ENCODE peak calls at places on chromosome 4, in four cellular contexts. One of them, this sample, is unnamed.

GRCh38 chr4:52657630-52658501 is 1.2 kb downstream of the USP46 start:
- DNase-seq in NCI-H774: no peak
- DNase-seq in substantia nigra: no peak
- DNase-seq in body of pancreas: peak; percentile 40
- DNase-seq in this sample: peak; percentile 26

GRCh38 chr4:109902559-109903251 is 10.0 kb upstream of the EGF start:
- DNase-seq in NCI-H774: no peak
- DNase-seq in substantia nigra: no peak
- DNase-seq in body of pancreas: no peak
- DNase-seq in this sample: no peak

GRCh38 chr4:80266267-80266901 is at the start of gene FGF5:
- DNase-seq in NCI-H774: peak; percentile 41
- DNase-seq in substantia nigra: no peak
- DNase-seq in body of pancreas: peak; percentile 58
- DNase-seq in this sample: peak; percentile 54

GRCh38 chr4:171583790-171584189 is 229.4 kb upstream of the GALNTL6 start:
- DNase-seq in NCI-H774: no peak
- DNase-seq in substantia nigra: no peak
- DNase-seq in body of pancreas: no peak
- DNase-seq in this sample: no peak

GRCh38 chr4:6688879-6689505 is 4.7 kb upstream of the S100P start:
- DNase-seq in NCI-H774: no peak
- DNase-seq in substantia nigra: no peak
- DNase-seq in body of pancreas: no peak
- DNase-seq in this sample: peak; percentile 48

GRCh38 chr4:19711871-19712270 is 539.8 kb upstream of the SLIT2 start:
- DNase-seq in NCI-H774: no peak
- DNase-seq in substantia nigra: no peak
- DNase-seq in body of pancreas: no peak
- DNase-seq in this sample: no peak

GRCh38 chr4:98482847-98483806 is 175.3 kb downstream of the TSPAN5 start:
- DNase-seq in NCI-H774: no peak
- DNase-seq in substantia nigra: no peak
- DNase-seq in body of pancreas: no peak
- DNase-seq in this sample: no peak

GRCh38 chr4:141356936-141357335 is 136.2 kb downstream of the ZNF330 start:
- DNase-seq in NCI-H774: no peak
- DNase-seq in substantia nigra: no peak
- DNase-seq in body of pancreas: no peak
- DNase-seq in this sample: no peak

GRCh38 chr4:73620115-73620792 is at the start of gene RASSF6:
- DNase-seq in NCI-H774: peak; percentile 79
- DNase-seq in substantia nigra: no peak
- DNase-seq in body of pancreas: peak; percentile 92
- DNase-seq in this sample: no peak

GRCh38 chr4:144556636-144557035 is 89.3 kb upstream of the HHIP start:
- DNase-seq in NCI-H774: no peak
- DNase-seq in substantia nigra: no peak
- DNase-seq in body of pancreas: no peak
- DNase-seq in this sample: no peak

GRCh38 chr4:121977251-121978168 is 25.6 kb upstream of the TRPC3 start:
- DNase-seq in NCI-H774: no peak
- DNase-seq in substantia nigra: no peak
- DNase-seq in body of pancreas: no peak
- DNase-seq in this sample: no peak

GRCh38 chr4:83285022-83285387 is 407 bp upstream of the COQ2 start:
- DNase-seq in NCI-H774: peak; percentile 5
- DNase-seq in substantia nigra: no peak
- DNase-seq in body of pancreas: no peak
- DNase-seq in this sample: no peak

GRCh38 chr4:3389879-3390840 is 51.6 kb upstream of the HGFAC start:
- DNase-seq in NCI-H774: no peak
- DNase-seq in substantia nigra: no peak
- DNase-seq in body of pancreas: no peak
- DNase-seq in this sample: no peak

GRCh38 chr4:8688041-8688907 is 95.7 kb downstream of the CPZ start:
- DNase-seq in NCI-H774: no peak
- DNase-seq in substantia nigra: no peak
- DNase-seq in body of pancreas: peak; percentile 25
- DNase-seq in this sample: no peak

GRCh38 chr4:100208964-100209363 is 18.7 kb upstream of the DDIT4L start:
- DNase-seq in NCI-H774: no peak
- DNase-seq in substantia nigra: no peak
- DNase-seq in body of pancreas: no peak
- DNase-seq in this sample: no peak

GRCh38 chr4:72374156-72374555 is 194.9 kb downstream of the ADAMTS3 start:
- DNase-seq in NCI-H774: no peak
- DNase-seq in substantia nigra: no peak
- DNase-seq in body of pancreas: no peak
- DNase-seq in this sample: no peak

GRCh38 chr4:1771555-1772305 is 21.4 kb upstream of the FGFR3 start:
- DNase-seq in NCI-H774: no peak
- DNase-seq in substantia nigra: no peak
- DNase-seq in body of pancreas: no peak
- DNase-seq in this sample: no peak

GRCh38 chr4:166017804-166018203 is 144.8 kb downstream of the TLL1 start:
- DNase-seq in NCI-H774: no peak
- DNase-seq in substantia nigra: no peak
- DNase-seq in body of pancreas: no peak
- DNase-seq in this sample: no peak

GRCh38 chr4:4392501-4393183 is 5.7 kb downstream of the NSG1 start:
- DNase-seq in NCI-H774: no peak
- DNase-seq in substantia nigra: no peak
- DNase-seq in body of pancreas: no peak
- DNase-seq in this sample: no peak

GRCh38 chr4:128228021-128228571 is 59.5 kb downstream of the PGRMC2 start:
- DNase-seq in NCI-H774: no peak
- DNase-seq in substantia nigra: no peak
- DNase-seq in body of pancreas: peak; percentile 42
- DNase-seq in this sample: no peak

GRCh38 chr4:34043131-34043530 is 2201.2 kb downstream of the ARAP2 start:
- DNase-seq in NCI-H774: no peak
- DNase-seq in substantia nigra: no peak
- DNase-seq in body of pancreas: no peak
- DNase-seq in this sample: no peak

This sample was measured in occipital lobe.